ENCODE peak calls at places on chromosomes 13 and 19, in seven cellular contexts. S is T-helper 2 cell; U is colonic mucosa; I is activated T-helper 1 cell treated with anti-CD3 and anti-CD28 coated beads, Interleukin-12 subunit alpha, Interleukin-12 subunit beta, Interleukin-2, Interleukin-4 antibody, amounts not matched to agents 30 ng/mL and 10 ng/mL and 1 ng/mL, durations not matched to agents 14 hours and 24 hours and 36 hours; E is T-cell; M is CD8-positive, alpha-beta memory T cell; O is lower leg skin. H is an unnamed sample.

GRCh38 chr13:24925318-24926231 is 161.6 kb downstream of the RNF17 start:
- DNase-seq in S (no peak), U (no peak), I (no peak), E (no peak), M (no peak), O (no peak), H (no peak)

GRCh38 chr13:43269037-43269476 is 245.7 kb downstream of the DNAJC15 start:
- DNase-seq in S (no peak), U (peak), I (no peak), E (no peak), M (no peak), O (no peak), H (peak)

GRCh38 chr19:32459199-32459865 is 53.8 kb downstream of the DPY19L3 start:
- DNase-seq in S (no peak), U (no peak), I (no peak), E (no peak), M (no peak), O (no peak), H (no peak)

GRCh38 chr19:51002542-51003311 is 1.3 kb upstream of the KLK8 start:
- DNase-seq in S (no peak), U (peak), I (no peak), E (peak), M (no peak), O (no peak), H (no peak)

GRCh38 chr19:2333807-2334211 is 5.3 kb downstream of the SPPL2B start:
- DNase-seq in S (no peak), U (no peak), I (no peak), E (no peak), M (no peak), O (no peak), H (no peak)

GRCh38 chr19:53977429-53977990 is 13.9 kb upstream of the CACNG6 start:
- DNase-seq in S (peak), U (peak), I (peak), E (peak), M (peak), O (peak), H (peak)

GRCh38 chr13:27379694-27380596 is 44.5 kb upstream of the GTF3A start:
- DNase-seq in S (no peak), U (peak), I (peak), E (peak), M (peak), O (peak), H (peak)

GRCh38 chr13:100797921-100798320 is 123.3 kb upstream of the TMTC4 start:
- DNase-seq in S (no peak), U (no peak), I (no peak), E (no peak), M (no peak), O (no peak), H (no peak)

GRCh38 chr13:40617801-40618356 is 48.6 kb downstream of the FOXO1 start:
- DNase-seq in S (no peak), U (no peak), I (no peak), E (no peak), M (no peak), O (no peak), H (no peak)

GRCh38 chr13:86562876-86563275 is 763.7 kb upstream of the SLITRK6 start:
- DNase-seq in S (no peak), U (no peak), I (no peak), E (no peak), M (no peak), O (no peak), H (no peak)

GRCh38 chr13:71866173-71867091 is 572 bp downstream of the DACH1 start:
- DNase-seq in S (no peak), U (peak), I (no peak), E (peak), M (no peak), O (peak), H (no peak)

GRCh38 chr13:43397110-43397509 is 373.7 kb downstream of the DNAJC15 start:
- DNase-seq in S (no peak), U (no peak), I (no peak), E (no peak), M (no peak), O (no peak), H (peak)

GRCh38 chr13:40637644-40638043 is 28.8 kb downstream of the FOXO1 start:
- DNase-seq in S (no peak), U (peak), I (no peak), E (no peak), M (no peak), O (no peak), H (no peak)

GRCh38 chr19:13961826-13962737 is 9.8 kb downstream of the DCAF15 start:
- DNase-seq in S (no peak), U (no peak), I (no peak), E (no peak), M (no peak), O (no peak), H (no peak)

GRCh38 chr13:77143325-77143907 is 116.5 kb upstream of the FBXL3 start:
- DNase-seq in S (no peak), U (no peak), I (no peak), E (no peak), M (no peak), O (no peak), H (no peak)

GRCh38 chr13:94917814-94918213 is 205.5 kb upstream of the SOX21 start:
- DNase-seq in S (no peak), U (no peak), I (no peak), E (no peak), M (no peak), O (no peak), H (no peak)

GRCh38 chr13:76856141-76856571 is 30.0 kb downstream of the KCTD12 start:
- DNase-seq in S (no peak), U (no peak), I (no peak), E (no peak), M (no peak), O (no peak), H (peak)

GRCh38 chr19:47161876-47162489 is 31.3 kb downstream of the SAE1 start:
- DNase-seq in S (no peak), U (no peak), I (no peak), E (no peak), M (no peak), O (no peak), H (peak)

GRCh38 chr13:113159701-113160100 is 1.3 kb downstream of the PROZ start:
- DNase-seq in S (no peak), U (no peak), I (no peak), E (no peak), M (no peak), O (peak), H (no peak)

GRCh38 chr19:1671716-1672037 is 19.3 kb upstream of the TCF3 start:
- DNase-seq in S (no peak), U (no peak), I (no peak), E (no peak), M (no peak), O (no peak), H (no peak)

H was measured in HFFc6.